ENCODE peak calls at places on chromosome 22, in four cellular contexts. F, K, B and I are unnamed samples.

GRCh38 chr22:27801197-27801615 is 350 bp downstream of the MN1 start:
- DNase-seq in F (no peak), K (no peak), B (peak; percentile 34), I (no peak)

GRCh38 chr22:38403806-38404205 is 51.2 kb downstream of the KCNJ4 start:
- DNase-seq in F (no peak), K (no peak), B (no peak), I (no peak)

GRCh38 chr22:24894220-24894975 is 52.1 kb downstream of the LHFPL7 start:
- DNase-seq in F (peak; percentile 94), K (peak; percentile 3), B (peak; percentile 95), I (peak; percentile 73)

GRCh38 chr22:22702159-22702873 is 57.9 kb downstream of the GGTLC2 start:
- DNase-seq in F (no peak), K (no peak), B (peak; percentile 65), I (no peak)

GRCh38 chr22:17930455-17931313 is 93.7 kb downstream of the MICAL3 start:
- DNase-seq in F (no peak), K (no peak), B (no peak), I (no peak)

GRCh38 chr22:48343461-48343860 is 1484.2 kb downstream of the BRD1 start:
- DNase-seq in F (no peak), K (no peak), B (no peak), I (no peak)

GRCh38 chr22:20152464-20152890 is 1.6 kb upstream of the CCDC188 start:
- DNase-seq in F (no peak), K (no peak), B (no peak), I (no peak)

GRCh38 chr22:42933783-42934144 is 76.7 kb upstream of the ARFGAP3 start:
- DNase-seq in F (peak; percentile 94), K (peak; percentile 62), B (peak; percentile 94), I (peak; percentile 21)

GRCh38 chr22:24875862-24876506 is 70.0 kb downstream of the SGSM1 start:
- DNase-seq in F (no peak), K (peak; percentile 30), B (no peak), I (no peak)

GRCh38 chr22:29195964-29196666 is 9.6 kb upstream of the EMID1 start:
- DNase-seq in F (no peak), K (no peak), B (no peak), I (no peak)

GRCh38 chr22:32752868-32753520 is 48.5 kb upstream of the TIMP3 start:
- DNase-seq in F (peak; percentile 18), K (no peak), B (peak; percentile 89), I (no peak)

GRCh38 chr22:38799265-38800002 is 5.5 kb upstream of the DNAL4 start:
- DNase-seq in F (no peak), K (no peak), B (peak; percentile 89), I (no peak)

GRCh38 chr22:38967451-38968450 is 10.3 kb downstream of the APOBEC3A start:
- DNase-seq in F (no peak), K (no peak), B (no peak), I (peak; percentile 70)

GRCh38 chr22:41286639-41287091 is 678 bp upstream of the RANGAP1 start:
- DNase-seq in F (no peak), K (peak; percentile 87), B (peak; percentile 25), I (peak; percentile 83)

GRCh38 chr22:50178871-50179869 is 6.5 kb upstream of the TRABD start:
- DNase-seq in F (no peak), K (no peak), B (no peak), I (no peak)